ENCODE peak calls at places on chromosomes 16 and 17, in nine cellular contexts. U, A, G, V, W, X, Z, I and L are unnamed samples.
A peak's percentile ranks its signal among the peaks of the same experiment; 100 is the strongest.

GRCh38 chr17:56597495-56597990 is 4.0 kb downstream of the NOG start:
- DNase-seq in U (peak; percentile 47), A (peak; percentile 61), G (peak; percentile 64), V (peak; percentile 81), W (no peak), X (peak; percentile 43), Z (no peak), I (peak; percentile 56), L (no peak)

GRCh38 chr17:77297693-77298666 is 157.2 kb downstream of the SEC14L1 start:
- DNase-seq in U (no peak), A (no peak), G (no peak), V (no peak), W (no peak), X (no peak), Z (no peak), I (no peak), L (no peak)

GRCh38 chr16:704047-704446 is 1.6 kb downstream of the FBXL16 start:
- DNase-seq in U (no peak), A (no peak), G (no peak), V (no peak), W (no peak), X (no peak), Z (no peak), I (no peak), L (no peak)

GRCh38 chr17:11742891-11743290 is 144.6 kb downstream of the DNAH9 start:
- DNase-seq in U (no peak), A (peak; percentile 0), G (peak; percentile 40), V (peak; percentile 61), W (no peak), X (no peak), Z (no peak), I (no peak), L (no peak)

GRCh38 chr17:41009936-41010335 is 1.0 kb upstream of the KRTAP3-1 start:
- DNase-seq in U (no peak), A (no peak), G (no peak), V (no peak), W (no peak), X (no peak), Z (no peak), I (no peak), L (no peak)

GRCh38 chr16:53061701-53062159 is 6.9 kb downstream of the CHD9 start:
- DNase-seq in U (no peak), A (no peak), G (no peak), V (no peak), W (no peak), X (no peak), Z (peak; percentile 77), I (no peak), L (peak; percentile 87)

GRCh38 chr16:2042666-2043295 is 4.9 kb downstream of the NTHL1 start:
- DNase-seq in U (no peak), A (no peak), G (no peak), V (no peak), W (no peak), X (no peak), Z (no peak), I (no peak), L (no peak)

GRCh38 chr17:78785011-78785662 is 3.1 kb upstream of the CYTH1 start:
- DNase-seq in U (no peak), A (no peak), G (no peak), V (no peak), W (no peak), X (no peak), Z (no peak), I (no peak), L (no peak)

GRCh38 chr17:74737299-74738050 is 419 bp downstream of the RAB37 start:
- DNase-seq in U (peak; percentile 28), A (peak; percentile 92), G (peak; percentile 76), V (peak; percentile 87), W (peak; percentile 59), X (peak; percentile 47), Z (peak; percentile 49), I (peak; percentile 85), L (peak; percentile 76)

GRCh38 chr17:75626496-75627038 is 6.7 kb upstream of the SMIM5 start:
- DNase-seq in U (no peak), A (no peak), G (no peak), V (no peak), W (no peak), X (no peak), Z (no peak), I (peak; percentile 62), L (no peak)

GRCh38 chr16:24540575-24541240 is 1.3 kb downstream of the RBBP6 start:
- DNase-seq in U (peak; percentile 21), A (peak; percentile 40), G (peak; percentile 38), V (peak; percentile 36), W (no peak), X (peak; percentile 55), Z (peak; percentile 49), I (peak; percentile 17), L (peak; percentile 72)

DNA sequence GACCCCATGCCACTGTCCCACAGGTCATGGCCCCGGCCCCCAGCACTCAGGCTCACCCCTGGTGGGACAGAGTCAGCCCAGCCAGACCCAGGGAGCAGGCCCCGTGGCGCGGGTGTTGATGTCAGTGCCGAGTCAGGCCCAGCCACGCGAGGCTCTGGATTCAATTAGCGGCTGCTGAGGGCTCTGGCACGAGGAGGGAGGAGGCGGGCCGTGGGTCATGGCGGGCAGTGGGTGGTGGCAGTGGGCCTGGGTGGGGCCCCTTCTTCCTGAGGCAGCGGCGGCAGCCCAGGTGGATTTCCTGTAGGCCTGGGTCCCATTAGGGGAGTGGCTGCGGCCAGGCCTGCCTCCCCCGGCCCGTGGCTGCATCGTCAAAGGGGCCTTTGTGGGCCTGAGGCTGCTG is 12.8 kb downstream of the VASN start:
- DNase-seq in U (no peak), A (no peak), G (peak; percentile 72), V (no peak), W (no peak), X (peak; percentile 95), Z (no peak), I (peak; percentile 89), L (no peak)
- H3K36me3 ChIP-seq in U (no peaks in the 10 kb centered on the region), A (no peaks in the 10 kb centered on the region), G (no peaks in the 10 kb centered on the region), V (no peaks in the 10 kb centered on the region), W (no peaks in the 10 kb centered on the region), X (peaks cover 7% of the 10 kb centered on the region), Z (peaks cover 3% of the 10 kb centered on the region), I (no peaks in the 10 kb centered on the region), L (peaks cover 28% of the 10 kb centered on the region)

GRCh38 chr17:73625975-73626706 is 18.1 kb downstream of the SDK2 start:
- DNase-seq in U (no peak), A (no peak), G (peak; percentile 31), V (peak; percentile 42), W (no peak), X (no peak), Z (no peak), I (no peak), L (no peak)
- TF ChIP-seq EZH2phosphoT487 in U (no peak), A (no peak), G (no peak), V (no peak), W (no peak), X (no peak), Z (no peak), I (no peak), L (no peak)

DNA sequence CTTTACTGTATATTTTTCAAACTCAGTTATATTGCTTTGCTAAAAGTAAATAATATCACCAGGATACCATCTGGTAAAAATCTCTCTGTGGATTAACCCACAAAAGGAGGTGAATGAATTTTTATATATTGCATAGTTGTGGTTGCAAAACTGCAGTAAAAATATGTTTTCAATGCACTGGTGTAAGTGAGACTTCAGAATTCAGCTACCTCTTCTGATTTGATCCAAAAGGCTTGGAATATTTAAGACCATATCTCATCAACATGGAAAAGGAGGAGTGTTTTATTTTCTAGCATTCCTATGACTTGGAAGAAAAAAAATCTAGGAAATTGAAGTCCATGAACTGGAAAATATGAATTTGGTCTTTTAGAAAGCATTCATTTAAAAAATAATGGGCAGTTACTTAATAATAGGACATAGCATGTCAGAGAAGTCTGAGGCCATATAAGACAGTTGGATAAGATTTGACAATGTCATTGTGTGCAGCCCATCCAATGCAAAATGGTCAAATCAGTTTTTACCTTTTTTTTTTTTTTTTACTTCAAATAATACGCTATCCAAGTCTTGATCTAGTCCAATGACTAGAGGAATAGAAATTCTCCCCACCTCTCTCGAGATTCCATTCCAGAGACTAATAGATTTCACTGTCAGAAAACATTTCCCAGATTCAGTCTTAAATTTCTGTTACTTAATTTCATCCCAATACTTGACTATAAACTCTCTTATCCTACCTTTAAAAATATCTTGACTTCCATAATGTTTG is 364.9 kb upstream of the PMFBP1 start:
- DNase-seq in U (no peak), A (no peak), G (no peak), V (no peak), W (no peak), X (peak; percentile 10), Z (no peak), I (no peak), L (no peak)
- H3K4me1 ChIP-seq in U (peaks cover 10% of the 10 kb centered on the region), A (no peaks in the 10 kb centered on the region), G (no peaks in the 10 kb centered on the region), V (peaks cover 6% of the 10 kb centered on the region), W (peaks cover 5% of the 10 kb centered on the region), X (peaks cover 20% of the 10 kb centered on the region), Z (no peaks in the 10 kb centered on the region), I (no peaks in the 10 kb centered on the region), L (no peaks in the 10 kb centered on the region)

GRCh38 chr17:17132746-17133145 is 73.4 kb downstream of the PLD6 start:
- DNase-seq in U (no peak), A (no peak), G (no peak), V (peak; percentile 81), W (no peak), X (no peak), Z (no peak), I (no peak), L (no peak)

GRCh38 chr17:17137731-17138585 is 68.2 kb downstream of the PLD6 start:
- DNase-seq in U (no peak), A (no peak), G (no peak), V (no peak), W (no peak), X (no peak), Z (no peak), I (no peak), L (no peak)

GRCh38 chr17:17131876-17132275 is 74.3 kb downstream of the PLD6 start:
- DNase-seq in U (no peak), A (no peak), G (no peak), V (no peak), W (no peak), X (no peak), Z (no peak), I (no peak), L (no peak)

GRCh38 chr17:17134952-17135340 is 71.2 kb downstream of the PLD6 start:
- DNase-seq in U (no peak), A (no peak), G (no peak), V (no peak), W (no peak), X (no peak), Z (no peak), I (no peak), L (no peak)

DNA sequence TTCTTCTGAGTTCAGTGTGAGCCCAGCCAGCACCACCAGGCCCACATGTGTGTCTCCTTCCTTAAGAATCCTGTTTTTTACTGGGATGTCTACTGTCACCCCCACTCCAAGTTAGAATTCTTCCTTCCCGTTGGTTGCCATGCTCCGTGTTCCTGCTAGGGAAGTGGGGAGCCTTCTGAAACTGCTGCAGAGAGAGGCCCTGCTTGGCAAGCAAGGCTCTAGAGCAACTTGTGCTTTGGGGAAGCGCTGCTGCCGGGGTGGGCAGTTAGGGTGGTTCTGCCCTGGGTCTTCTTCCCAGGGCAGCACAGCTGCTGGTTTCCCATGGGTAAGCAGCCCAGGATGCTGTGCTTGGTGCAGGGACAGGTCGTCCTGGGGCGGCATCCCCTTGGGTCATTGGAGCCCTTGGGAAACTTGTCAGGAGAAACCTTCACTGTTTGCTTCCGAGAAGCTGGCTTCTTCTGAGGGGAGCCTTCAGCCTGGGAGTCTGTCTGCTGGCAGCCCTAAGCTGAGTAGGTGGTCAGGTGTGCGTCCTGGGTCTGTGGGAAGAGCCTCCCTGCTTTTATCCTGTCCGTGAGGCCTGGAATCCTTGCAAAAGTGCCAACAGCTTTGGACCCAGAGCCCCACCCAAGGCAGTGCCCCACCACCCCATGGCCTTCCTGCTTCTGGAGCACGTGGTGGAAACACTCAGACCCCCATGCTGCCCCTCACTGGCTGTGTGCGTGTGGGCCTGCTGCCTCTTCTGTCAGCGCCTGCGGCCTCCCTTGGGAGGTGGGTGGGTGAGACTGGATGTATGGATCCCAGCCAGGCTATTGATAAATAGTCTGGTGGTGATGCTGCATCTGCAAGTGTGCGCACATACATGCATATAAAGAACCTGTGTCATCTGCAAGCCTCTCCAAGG is 71.8 kb downstream of the PLD6 start:
- DNase-seq in U (no peak), A (no peak), G (no peak), V (no peak), W (no peak), X (no peak), Z (no peak), I (no peak), L (no peak)
- H3K36me3 ChIP-seq in U (peaks cover 95% of the 10 kb centered on the region), A (no peaks in the 10 kb centered on the region), G (no peaks in the 10 kb centered on the region), V (no peaks in the 10 kb centered on the region), W (peaks cover 52% of the 10 kb centered on the region), X (peaks cover 20% of the 10 kb centered on the region), Z (no peaks in the 10 kb centered on the region), I (peaks cover 8% of the 10 kb centered on the region), L (peaks cover 12% of the 10 kb centered on the region)